ENCODE peak calls at places on chromosomes 11 and 22, in four cellular contexts. One of them, this sample, is unnamed.

GRCh38 chr11:28017816-28018215 is 90.1 kb downstream of the KIF18A start:
- DNase-seq in CD8-positive, alpha-beta T cell: no peak
- DNase-seq in A549: no peak
- DNase-seq in caudate nucleus: no peak
- DNase-seq in this sample: no peak

GRCh38 chr11:64919627-64920026 is 2.6 kb upstream of the ATG2A start:
- DNase-seq in CD8-positive, alpha-beta T cell: no peak
- DNase-seq in A549: no peak
- DNase-seq in caudate nucleus: no peak
- DNase-seq in this sample: no peak

GRCh38 chr22:28907311-28908008 is 24.1 kb downstream of the ZNRF3 start:
- DNase-seq in CD8-positive, alpha-beta T cell: no peak
- DNase-seq in A549: no peak
- DNase-seq in caudate nucleus: no peak
- DNase-seq in this sample: no peak

GRCh38 chr11:32341676-32342613 is 93.4 kb downstream of the WT1 start:
- DNase-seq in CD8-positive, alpha-beta T cell: no peak
- DNase-seq in A549: no peak
- DNase-seq in caudate nucleus: no peak
- DNase-seq in this sample: no peak

GRCh38 chr11:8989411-8989810 is 14.4 kb downstream of the NRIP3 start:
- DNase-seq in CD8-positive, alpha-beta T cell: no peak
- DNase-seq in A549: no peak
- DNase-seq in caudate nucleus: no peak
- DNase-seq in this sample: no peak

GRCh38 chr11:127670372-127670771 is 669.8 kb upstream of the KIRREL3 start:
- DNase-seq in CD8-positive, alpha-beta T cell: no peak
- DNase-seq in A549: no peak
- DNase-seq in caudate nucleus: no peak
- DNase-seq in this sample: no peak

GRCh38 chr22:17910561-17911311 is 113.6 kb downstream of the MICAL3 start:
- DNase-seq in CD8-positive, alpha-beta T cell: no peak
- DNase-seq in A549: peak; percentile 45
- DNase-seq in caudate nucleus: peak; percentile 70
- DNase-seq in this sample: no peak

GRCh38 chr22:25747245-25747944 is 5.4 kb downstream of the MYO18B start:
- DNase-seq in CD8-positive, alpha-beta T cell: no peak
- DNase-seq in A549: peak; percentile 87
- DNase-seq in caudate nucleus: no peak
- DNase-seq in this sample: peak; percentile 76

GRCh38 chr11:13680501-13681264 is 12.2 kb downstream of the FAR1 start:
- DNase-seq in CD8-positive, alpha-beta T cell: no peak
- DNase-seq in A549: no peak
- DNase-seq in caudate nucleus: no peak
- DNase-seq in this sample: no peak

GRCh38 chr11:69241075-69241740 is 52.7 kb upstream of the MYEOV start:
- DNase-seq in CD8-positive, alpha-beta T cell: no peak
- DNase-seq in A549: no peak
- DNase-seq in caudate nucleus: no peak
- DNase-seq in this sample: no peak

GRCh38 chr11:75562836-75563484 is 907 bp downstream of the SERPINH1 start:
- DNase-seq in CD8-positive, alpha-beta T cell: no peak
- DNase-seq in A549: peak; percentile 40
- DNase-seq in caudate nucleus: no peak
- DNase-seq in this sample: peak; percentile 31

GRCh38 chr11:117045196-117045595 is 53.0 kb downstream of the SIK3 start:
- DNase-seq in CD8-positive, alpha-beta T cell: no peak
- DNase-seq in A549: no peak
- DNase-seq in caudate nucleus: no peak
- DNase-seq in this sample: no peak

GRCh38 chr11:34865261-34865660 is 50.9 kb downstream of the APIP start:
- DNase-seq in CD8-positive, alpha-beta T cell: no peak
- DNase-seq in A549: no peak
- DNase-seq in caudate nucleus: no peak
- DNase-seq in this sample: no peak

GRCh38 chr11:76823481-76824028 is 37.2 kb upstream of the ACER3 start:
- DNase-seq in CD8-positive, alpha-beta T cell: no peak
- DNase-seq in A549: peak; percentile 89
- DNase-seq in caudate nucleus: no peak
- DNase-seq in this sample: peak; percentile 88

GRCh38 chr11:33325456-33325855 is 68.3 kb downstream of the HIPK3 start:
- DNase-seq in CD8-positive, alpha-beta T cell: no peak
- DNase-seq in A549: no peak
- DNase-seq in caudate nucleus: no peak
- DNase-seq in this sample: no peak

GRCh38 chr11:102309621-102310541 is 7.4 kb upstream of the BIRC3 start:
- DNase-seq in CD8-positive, alpha-beta T cell: no peak
- DNase-seq in A549: peak; percentile 33
- DNase-seq in caudate nucleus: no peak
- DNase-seq in this sample: no peak

GRCh38 chr22:31826443-31826842 is 72.6 kb downstream of the DEPDC5 start:
- DNase-seq in CD8-positive, alpha-beta T cell: no peak
- DNase-seq in A549: no peak
- DNase-seq in caudate nucleus: peak; percentile 19
- DNase-seq in this sample: no peak

GRCh38 chr11:16043617-16044016 is 312.7 kb downstream of the SOX6 start:
- DNase-seq in CD8-positive, alpha-beta T cell: no peak
- DNase-seq in A549: no peak
- DNase-seq in caudate nucleus: no peak
- DNase-seq in this sample: no peak

GRCh38 chr11:60816590-60817157 is 25.2 kb upstream of the CCDC86 start:
- DNase-seq in CD8-positive, alpha-beta T cell: no peak
- DNase-seq in A549: no peak
- DNase-seq in caudate nucleus: no peak
- DNase-seq in this sample: no peak

GRCh38 chr11:13098067-13098466 is 89.0 kb downstream of the RASSF10 start:
- DNase-seq in CD8-positive, alpha-beta T cell: no peak
- DNase-seq in A549: peak; percentile 65
- DNase-seq in caudate nucleus: peak; percentile 50
- DNase-seq in this sample: no peak

GRCh38 chr22:49011769-49012598 is 815.7 kb downstream of the BRD1 start:
- DNase-seq in CD8-positive, alpha-beta T cell: no peak
- DNase-seq in A549: no peak
- DNase-seq in caudate nucleus: no peak
- DNase-seq in this sample: no peak

GRCh38 chr22:17370766-17371181 is 1.5 kb downstream of the CECR2 start:
- DNase-seq in CD8-positive, alpha-beta T cell: no peak
- DNase-seq in A549: no peak
- DNase-seq in caudate nucleus: no peak
- DNase-seq in this sample: no peak

GRCh38 chr11:76831911-76832310 is 28.8 kb upstream of the ACER3 start:
- DNase-seq in CD8-positive, alpha-beta T cell: no peak
- DNase-seq in A549: no peak
- DNase-seq in caudate nucleus: no peak
- DNase-seq in this sample: no peak

GRCh38 chr11:46122955-46123354 is 1.7 kb upstream of the PHF21A start:
- DNase-seq in CD8-positive, alpha-beta T cell: no peak
- DNase-seq in A549: no peak
- DNase-seq in caudate nucleus: no peak
- DNase-seq in this sample: no peak

GRCh38 chr22:49491221-49491635 is 336.4 kb downstream of the BRD1 start:
- DNase-seq in CD8-positive, alpha-beta T cell: no peak
- DNase-seq in A549: no peak
- DNase-seq in caudate nucleus: no peak
- DNase-seq in this sample: no peak

GRCh38 chr11:46513934-46514342 is 79.9 kb downstream of the AMBRA1 start:
- DNase-seq in CD8-positive, alpha-beta T cell: no peak
- DNase-seq in A549: no peak
- DNase-seq in caudate nucleus: no peak
- DNase-seq in this sample: no peak

GRCh38 chr11:124482362-124483147 is 37.1 kb upstream of the OR8B8 start:
- DNase-seq in CD8-positive, alpha-beta T cell: no peak
- DNase-seq in A549: no peak
- DNase-seq in caudate nucleus: no peak
- DNase-seq in this sample: no peak

GRCh38 chr22:43854151-43854785 is 8.0 kb downstream of the SULT4A1 start:
- DNase-seq in CD8-positive, alpha-beta T cell: no peak
- DNase-seq in A549: no peak
- DNase-seq in caudate nucleus: no peak
- DNase-seq in this sample: no peak

GRCh38 chr22:20965888-20966855 is 883 bp upstream of the AIFM3 start:
- DNase-seq in CD8-positive, alpha-beta T cell: no peak
- DNase-seq in A549: no peak
- DNase-seq in caudate nucleus: no peak
- DNase-seq in this sample: no peak

GRCh38 chr11:22304337-22304961 is 33.7 kb upstream of the SLC17A6 start:
- DNase-seq in CD8-positive, alpha-beta T cell: no peak
- DNase-seq in A549: peak; percentile 52
- DNase-seq in caudate nucleus: no peak
- DNase-seq in this sample: peak; percentile 14

GRCh38 chr22:17132112-17132511 is 11.0 kb upstream of the TMEM121B start:
- DNase-seq in CD8-positive, alpha-beta T cell: no peak
- DNase-seq in A549: no peak
- DNase-seq in caudate nucleus: no peak
- DNase-seq in this sample: no peak

GRCh38 chr11:8083871-8084281 is 2.9 kb downstream of the TUB start:
- DNase-seq in CD8-positive, alpha-beta T cell: no peak
- DNase-seq in A549: no peak
- DNase-seq in caudate nucleus: no peak
- DNase-seq in this sample: no peak

This sample was measured in NCI-H460.